ENCODE peak calls at places on chromosomes 1 and 21, in ten cellular contexts. J is A549; L is effector memory CD4-positive, alpha-beta T cell; G is CD8-positive, alpha-beta T cell; D is psoas muscle; W is suprapubic skin; Y is right lobe of liver; T is iPS DF 6.9; E is PC-9; F is IMR-90. Z is an unnamed sample. For H3K9me3, the result is how much of the 10 kb centered on the place peaks cover.

GRCh38 chr1:200558866-200559459 is 61.6 kb downstream of the KIF14 start:
- DNase-seq in J (peak), L (no peak), G (no peak), D (no peak), W (no peak), Y (no peak), T (no peak), E (peak), F (peak), Z (no peak)

GRCh38 chr1:183277821-183278735 is 92.0 kb downstream of the LAMC2 start:
- DNase-seq in J (no peak), L (no peak), G (no peak), D (no peak), W (no peak), Y (no peak), T (no peak), E (no peak), F (peak), Z (no peak)

GRCh38 chr1:31784356-31785019 is 20.3 kb upstream of the ADGRB2 start:
- DNase-seq in J (no peak), L (no peak), G (no peak), D (no peak), W (peak), Y (peak), T (no peak), E (no peak), F (no peak), Z (no peak)

GRCh38 chr1:43706598-43707190 is 642 bp upstream of the ST3GAL3 start:
- DNase-seq in J (peak), L (no peak), G (no peak), D (no peak), W (no peak), Y (peak), T (no peak), E (no peak), F (no peak), Z (no peak)

GRCh38 chr1:26349196-26349885 is 4.6 kb downstream of the CRYBG2 start:
- DNase-seq in J (peak), L (no peak), G (no peak), D (no peak), W (no peak), Y (no peak), T (no peak), E (peak), F (peak), Z (no peak)

GRCh38 chr1:94094466-94095111 is 26.4 kb downstream of the ABCA4 start:
- DNase-seq in J (no peak), L (no peak), G (no peak), D (peak), W (no peak), Y (no peak), T (no peak), E (no peak), F (peak), Z (no peak)

GRCh38 chr1:109979489-109980091 is 5.0 kb upstream of the AHCYL1 start:
- DNase-seq in J (peak), L (no peak), G (no peak), D (no peak), W (no peak), Y (no peak), T (no peak), E (peak), F (peak), Z (no peak)

GRCh38 chr1:92961896-92962752 is 862 bp upstream of the DIPK1A start:
- DNase-seq in J (peak), L (peak), G (peak), D (no peak), W (peak), Y (peak), T (no peak), E (peak), F (peak), Z (peak)

GRCh38 chr1:213231795-213232231 is 180.8 kb downstream of the RPS6KC1 start:
- DNase-seq in J (peak), L (no peak), G (no peak), D (no peak), W (no peak), Y (no peak), T (peak), E (no peak), F (peak), Z (no peak)

GRCh38 chr21:30831194-30831765 is 1.7 kb upstream of the KRTAP7-1 start:
- DNase-seq in J (peak), L (peak), G (no peak), D (no peak), W (no peak), Y (no peak), T (peak), E (no peak), F (no peak), Z (no peak)

GRCh38 chr21:30829659-30830058 is at the start of gene KRTAP7-1:
- DNase-seq in J (no peak), L (no peak), G (no peak), D (no peak), W (no peak), Y (no peak), T (no peak), E (no peak), F (no peak), Z (no peak)
- H3K9me3 ChIP-seq in J (under half), L (under half), G (under half), D (under half), W (under half), Y (under half), T (under half), E (under half), F (under half), Z (under half)

DNA sequence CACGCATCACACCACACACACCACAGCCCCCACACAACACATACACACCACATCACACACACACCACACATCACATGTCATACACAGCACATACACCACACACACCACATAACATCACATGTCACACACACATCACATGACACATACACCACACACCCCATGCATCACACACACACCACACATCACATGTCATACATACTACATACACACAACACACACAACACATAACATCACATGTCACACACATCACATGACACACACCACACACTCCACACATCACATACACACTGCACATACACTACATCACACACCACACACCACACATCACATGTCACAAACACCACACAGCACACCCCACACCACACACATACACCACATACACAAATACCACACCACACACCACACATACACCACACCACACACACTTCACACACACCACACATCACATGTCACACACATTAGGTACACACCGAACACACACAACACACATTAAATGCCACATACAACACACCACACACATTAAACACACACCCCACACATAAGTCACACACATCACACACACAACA is 1.8 kb downstream of the LYPD8 start:
- DNase-seq in J (no peak), L (no peak), G (no peak), D (no peak), W (no peak), Y (no peak), T (no peak), E (no peak), F (no peak), Z (no peak)
- H3K9me3 ChIP-seq in J (under half), L (under half), G (under half), D (under half), W (under half), Y (under half), T (under half), E (under half), F (under half), Z (under half)

GRCh38 chr1:227603327-227603726 is 40.0 kb downstream of the ZNF678 start:
- DNase-seq in J (no peak), L (no peak), G (no peak), D (peak), W (no peak), Y (no peak), T (no peak), E (no peak), F (no peak), Z (no peak)
- H3K9me3 ChIP-seq in J (half or more), L (under half), G (under half), D (under half), W (under half), Y (under half), T (under half), E (under half), F (under half), Z (under half)

DNA sequence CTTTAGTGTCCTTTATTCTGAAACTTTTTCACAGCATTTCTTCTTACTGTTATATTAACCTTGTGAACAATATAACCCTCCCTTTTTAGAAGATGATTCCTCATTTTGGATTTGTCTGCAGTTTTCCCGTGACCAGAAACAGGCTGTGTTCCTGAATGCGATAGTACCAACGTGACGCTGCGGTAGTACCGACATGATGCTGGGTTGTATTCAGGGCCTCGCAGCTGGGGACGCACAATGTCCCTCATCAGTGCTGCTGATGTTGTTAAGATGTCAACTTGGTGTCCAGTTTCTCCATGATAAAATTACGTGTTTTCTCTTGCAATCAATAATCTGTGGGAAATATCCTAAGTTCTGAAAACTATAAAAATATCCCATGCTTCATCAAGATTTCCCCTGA is 761.4 kb upstream of the TPTE start:
- DNase-seq in J (no peak), L (no peak), G (no peak), D (no peak), W (no peak), Y (no peak), T (no peak), E (no peak), F (no peak), Z (no peak)
- H3K9me3 ChIP-seq in J (under half), L (under half), G (under half), D (under half), W (under half), Y (under half), T (under half), E (under half), F (under half), Z (under half)

GRCh38 chr1:49626474-49626873 is 397.3 kb downstream of the AGBL4 start:
- DNase-seq in J (no peak), L (no peak), G (no peak), D (no peak), W (no peak), Y (no peak), T (no peak), E (no peak), F (no peak), Z (no peak)
- H3K9me3 ChIP-seq in J (under half), L (under half), G (under half), D (under half), W (under half), Y (under half), T (under half), E (under half), F (under half), Z (under half)

DNA sequence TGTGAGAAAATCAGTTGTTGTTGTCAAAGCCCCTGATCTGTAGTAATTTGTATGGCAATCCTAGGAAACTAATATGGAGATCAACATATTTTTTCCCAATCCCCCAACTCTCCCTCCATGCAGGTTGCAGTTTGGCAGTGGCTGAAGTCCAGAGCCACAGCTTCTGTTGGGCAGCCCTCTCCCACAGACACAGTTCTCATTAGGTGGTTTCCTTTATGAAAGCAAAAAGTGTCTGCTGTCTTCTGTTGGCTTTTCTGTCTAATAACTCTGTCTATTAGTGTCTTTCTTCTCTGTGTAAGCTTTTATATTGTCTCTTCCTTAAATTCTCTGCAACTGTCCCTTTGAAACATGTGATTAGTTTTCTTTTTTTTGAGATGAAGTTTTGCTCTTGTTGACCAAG is 914.3 kb upstream of the NCAM2 start:
- DNase-seq in J (no peak), L (no peak), G (no peak), D (no peak), W (no peak), Y (no peak), T (no peak), E (no peak), F (no peak), Z (no peak)
- H3K9me3 ChIP-seq in J (under half), L (under half), G (under half), D (under half), W (under half), Y (under half), T (under half), E (under half), F (under half), Z (under half)

GRCh38 chr1:58966917-58967733 is 183.3 kb upstream of the JUN start:
- DNase-seq in J (no peak), L (no peak), G (no peak), D (peak), W (no peak), Y (no peak), T (no peak), E (no peak), F (no peak), Z (no peak)
- H3K9me3 ChIP-seq in J (under half), L (under half), G (under half), D (under half), W (under half), Y (under half), T (under half), E (under half), F (under half), Z (under half)

Z was measured in T-helper 17 cell.